ENCODE peak calls at places on chromosomes 5 and 9, in ten cellular contexts. J is transverse colon, Z is heart left ventricle, A is GM12878, F is ovary, G is H1, E is suprapubic skin, X is vagina, W is breast epithelium, K is A549. Y is an unnamed sample.

GRCh38 chr5:1127991-1128785 is 16.3 kb upstream of the SLC12A7 start:
- DNase-seq in F (no peak), J (no peak), X (no peak), E (no peak), A (no peak), K (no peak), G (no peak), W (peak), Z (peak), Y (no peak)

GRCh38 chr5:57692582-57693487 is 210.2 kb upstream of the ACTBL2 start:
- DNase-seq in G (peak), F (peak), K (peak), X (no peak), Z (peak), E (peak), J (peak), W (peak), A (no peak), Y (peak)

GRCh38 chr9:70340572-70340971 is 73.9 kb downstream of the KLF9 start:
- DNase-seq in J (no peak), Z (no peak), G (no peak), E (no peak), F (no peak), W (no peak), X (no peak), A (no peak), K (peak), Y (no peak)

GRCh38 chr5:92889140-92889539 is 691.9 kb downstream of the NR2F1-AS1 start:
- DNase-seq in J (no peak), K (no peak), W (no peak), E (no peak), F (no peak), Z (no peak), X (no peak), A (no peak), G (no peak), Y (no peak)

GRCh38 chr9:104907278-104907951 is 20.5 kb downstream of the ABCA1 start:
- DNase-seq in A (no peak), X (no peak), K (peak), J (no peak), E (no peak), G (no peak), F (peak), Z (peak), W (no peak), Y (peak)

GRCh38 chr9:97958812-97959511 is 21.0 kb upstream of the HEMGN start:
- DNase-seq in X (no peak), A (no peak), Z (no peak), G (no peak), J (no peak), W (no peak), K (no peak), E (no peak), F (no peak), Y (no peak)

GRCh38 chr5:75509956-75510355 is 1.5 kb downstream of the CERT1 start:
- DNase-seq in W (no peak), E (no peak), F (no peak), K (peak), X (no peak), A (no peak), J (no peak), Z (peak), G (no peak), Y (peak)

GRCh38 chr9:95641591-95641990 is 124.8 kb upstream of the PTCH1 start:
- DNase-seq in J (no peak), W (no peak), Z (no peak), E (no peak), X (peak), K (no peak), F (no peak), G (no peak), A (no peak), Y (peak)

GRCh38 chr5:93165559-93165958 is 415.5 kb downstream of the NR2F1-AS1 start:
- DNase-seq in W (no peak), F (no peak), A (no peak), X (no peak), J (no peak), E (no peak), K (no peak), G (no peak), Z (no peak), Y (no peak)

GRCh38 chr9:114662081-114662989 is 4.7 kb upstream of the TEX53 start:
- DNase-seq in Z (peak), E (no peak), X (peak), W (no peak), G (no peak), K (peak), F (no peak), J (peak), A (no peak), Y (peak)

GRCh38 chr9:87501806-87502205 is 4.1 kb downstream of the DAPK1 start:
- DNase-seq in W (no peak), J (no peak), Z (no peak), K (no peak), X (no peak), G (no peak), F (no peak), A (no peak), E (no peak), Y (no peak)

GRCh38 chr9:130535818-130536521 is 43.4 kb upstream of the FUBP3 start:
- DNase-seq in G (no peak), F (peak), Z (no peak), X (no peak), E (no peak), A (no peak), J (no peak), K (no peak), W (no peak), Y (peak)

GRCh38 chr9:82912639-82913038 is 150.3 kb downstream of the RASEF start:
- DNase-seq in E (no peak), Z (no peak), G (no peak), F (no peak), K (no peak), J (no peak), A (no peak), W (no peak), X (no peak), Y (no peak)

GRCh38 chr5:100834519-100834918 is 68.6 kb downstream of the ST8SIA4 start:
- DNase-seq in E (no peak), G (no peak), W (no peak), A (no peak), K (no peak), Z (no peak), J (no peak), F (no peak), X (no peak), Y (no peak)

GRCh38 chr5:124524552-124525232 is 221.7 kb downstream of the ZNF608 start:
- DNase-seq in K (peak), J (peak), G (no peak), F (no peak), E (no peak), X (no peak), W (no peak), A (peak), Z (no peak), Y (no peak)

GRCh38 chr9:113516840-113517577 is 53.5 kb downstream of the RGS3 start:
- DNase-seq in G (no peak), E (no peak), Z (no peak), X (no peak), K (no peak), F (no peak), J (peak), W (no peak), A (peak), Y (no peak)

GRCh38 chr5:149315753-149316152 is 29.5 kb upstream of the GRPEL2 start:
- DNase-seq in J (no peak), K (no peak), F (no peak), Z (no peak), A (no peak), X (no peak), W (no peak), G (no peak), E (no peak), Y (no peak)

GRCh38 chr5:137600721-137601360 is 101.7 kb upstream of the SPOCK1 start:
- DNase-seq in W (no peak), F (no peak), G (no peak), X (no peak), Z (no peak), E (no peak), K (no peak), J (no peak), A (no peak), Y (no peak)

GRCh38 chr9:69197687-69198086 is 23.6 kb downstream of the TJP2 start:
- DNase-seq in Z (no peak), X (no peak), E (no peak), A (no peak), F (no peak), J (no peak), W (no peak), K (no peak), G (no peak), Y (no peak)

GRCh38 chr5:150164640-150165039 is 1.9 kb upstream of the CDX1 start:
- DNase-seq in K (no peak), W (no peak), Z (no peak), A (no peak), E (no peak), F (peak), G (no peak), J (peak), X (no peak), Y (no peak)

GRCh38 chr5:73284196-73284795 is 111.3 kb downstream of the TMEM174 start:
- DNase-seq in K (no peak), X (no peak), J (no peak), F (no peak), A (no peak), G (no peak), E (no peak), W (no peak), Z (no peak), Y (no peak)

GRCh38 chr5:60333103-60333502 is 366.9 kb downstream of the DEPDC1B start:
- DNase-seq in E (no peak), W (no peak), F (no peak), X (no peak), G (no peak), A (no peak), Z (no peak), K (no peak), J (no peak), Y (no peak)

GRCh38 chr5:62312674-62313073 is 6.7 kb downstream of the KIF2A start:
- DNase-seq in A (no peak), K (no peak), J (no peak), G (no peak), E (no peak), Z (no peak), X (no peak), W (no peak), F (no peak), Y (no peak)

GRCh38 chr5:56522972-56523371 is 289.8 kb upstream of the ANKRD55 start:
- DNase-seq in W (no peak), F (peak), X (no peak), K (no peak), E (no peak), A (no peak), Z (peak), G (no peak), J (no peak), Y (peak)

GRCh38 chr5:163585206-163585605 is 79.8 kb downstream of the MAT2B start:
- DNase-seq in W (no peak), G (no peak), X (no peak), F (no peak), Z (no peak), J (no peak), E (no peak), A (no peak), K (no peak), Y (no peak)

GRCh38 chr9:33719581-33720374 is 75.6 kb upstream of the PRSS3 start:
- DNase-seq in A (no peak), K (peak), X (no peak), E (no peak), Z (no peak), G (no peak), W (no peak), F (no peak), J (no peak), Y (peak)

GRCh38 chr5:103211858-103212500 is 46.6 kb upstream of the MACIR start:
- DNase-seq in Z (no peak), A (no peak), F (no peak), X (no peak), G (no peak), K (no peak), E (no peak), J (no peak), W (no peak), Y (no peak)

GRCh38 chr9:6838158-6838557 is 80.4 kb downstream of the KDM4C start:
- DNase-seq in K (no peak), G (no peak), A (no peak), F (no peak), E (no peak), W (no peak), X (no peak), Z (no peak), J (no peak), Y (no peak)

GRCh38 chr9:109469646-109470358 is 28.3 kb downstream of the PTPN3 start:
- DNase-seq in W (peak), E (no peak), K (peak), G (peak), Z (peak), A (peak), F (peak), J (peak), X (no peak), Y (peak)

GRCh38 chr9:111975709-111976108 is 79.1 kb downstream of the UGCG start:
- DNase-seq in F (no peak), Z (no peak), W (no peak), J (peak), E (no peak), G (peak), X (no peak), A (peak), K (peak), Y (peak)

GRCh38 chr5:107388111-107388861 is 282.5 kb downstream of the EFNA5 start:
- DNase-seq in E (no peak), G (no peak), A (peak), K (peak), W (no peak), J (no peak), Z (no peak), F (no peak), X (no peak), Y (no peak)

GRCh38 chr5:155193483-155194107 is 180.0 kb downstream of the KIF4B start:
- DNase-seq in G (no peak), A (no peak), X (no peak), K (no peak), F (no peak), Z (peak), J (no peak), E (no peak), W (no peak), Y (no peak)
- H3K27ac ChIP-seq in G (no peak), A (no peak), X (no peak), K (no peak), F (no peak), Z (peak), J (no peak), E (no peak), W (no peak), Y (no peak)

GRCh38 chr5:139699352-139699751 is 51.2 kb downstream of the CXXC5 start:
- DNase-seq in K (no peak), J (no peak), G (no peak), Z (no peak), W (no peak), E (no peak), A (no peak), F (no peak), X (no peak), Y (peak)

GRCh38 chr5:139696167-139696893 is 48.2 kb downstream of the CXXC5 start:
- DNase-seq in G (no peak), Z (no peak), F (no peak), X (no peak), W (no peak), A (no peak), J (no peak), K (no peak), E (no peak), Y (peak)

GRCh38 chr5:139695183-139695573 is 47.0 kb downstream of the CXXC5 start:
- DNase-seq in Z (no peak), F (no peak), W (no peak), X (no peak), E (no peak), J (no peak), A (no peak), K (no peak), G (no peak), Y (no peak)

GRCh38 chr5:139698461-139699146 is 50.5 kb downstream of the CXXC5 start:
- DNase-seq in F (peak), K (no peak), X (no peak), E (peak), W (peak), J (peak), Z (peak), A (no peak), G (no peak), Y (peak)

GRCh38 chr5:139696894-139697658 is 48.9 kb downstream of the CXXC5 start:
- DNase-seq in G (no peak), F (peak), X (no peak), Z (peak), J (peak), E (no peak), A (no peak), K (peak), W (no peak), Y (peak)
- TF ChIP-seq POLR2A in G (peak), F (no peak), X (peak), Z (no peak), J (no peak), E (no peak), A (no peak), K (no peak), W (no peak), Y (no peak)

GRCh38 chr9:18489861-18490260 is 15.9 kb downstream of the ADAMTSL1 start:
- DNase-seq in K (no peak), W (no peak), G (no peak), E (no peak), X (no peak), A (no peak), J (no peak), F (no peak), Z (no peak), Y (no peak)
- H3K27ac ChIP-seq in K (no peak), W (peak), G (no peak), E (peak), X (peak), A (no peak), J (peak), F (no peak), Z (no peak), Y (no peak)

GRCh38 chr5:55172937-55173695 is at the start of gene CDC20B:
- DNase-seq in J (peak), K (peak), Z (peak), F (peak), W (no peak), A (no peak), X (no peak), G (no peak), E (no peak), Y (peak)
- TF ChIP-seq POLR2A in J (no peak), K (peak), Z (no peak), F (no peak), W (no peak), A (no peak), X (no peak), G (no peak), E (no peak), Y (no peak)

GRCh38 chr5:172800088-172800551 is 29.1 kb upstream of the DUSP1 start:
- DNase-seq in J (peak), K (peak), Z (peak), A (no peak), E (no peak), F (no peak), W (no peak), G (no peak), X (peak), Y (peak)
- H3K27ac ChIP-seq in J (peak), K (peak), Z (peak), A (no peak), E (peak), F (no peak), W (no peak), G (no peak), X (peak), Y (no peak)

DNA sequence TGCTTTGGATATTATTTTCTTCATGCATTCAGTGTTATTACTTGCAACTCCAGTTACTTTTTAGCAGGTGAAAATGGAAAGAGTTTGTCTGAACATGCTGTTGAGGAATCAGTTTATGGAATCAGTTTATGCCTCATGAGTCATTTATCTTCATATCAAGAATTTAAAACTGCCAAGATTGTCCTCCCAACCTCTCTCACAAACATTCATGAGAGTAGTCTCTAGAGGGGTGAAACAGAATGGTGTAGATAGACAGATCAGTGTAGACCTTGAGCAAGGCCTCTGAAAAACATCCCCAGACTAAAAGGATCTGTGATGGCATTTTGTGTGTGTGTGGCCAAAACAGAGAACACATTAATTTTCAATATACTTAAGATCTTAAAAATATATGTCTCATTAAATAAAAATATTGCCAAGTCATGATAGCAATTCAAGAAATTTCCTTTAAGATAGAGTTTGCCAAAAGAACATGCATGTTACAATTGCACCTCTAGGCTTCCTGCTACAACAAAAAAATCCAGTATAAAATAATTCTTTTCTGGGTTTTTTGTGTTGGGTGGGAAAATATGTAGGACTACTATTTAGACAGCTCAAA is 5.0 kb downstream of the ANXA1 start:
- DNase-seq in A (no peak), K (no peak), Z (no peak), X (no peak), E (no peak), W (no peak), G (no peak), J (no peak), F (no peak), Y (no peak)
- TF ChIP-seq POLR2A in A (no peak), K (no peak), Z (no peak), X (no peak), E (no peak), W (no peak), G (no peak), J (no peak), F (no peak), Y (no peak)

GRCh38 chr5:111198281-111198948 is 25.8 kb upstream of the CAMK4 start:
- DNase-seq in Z (no peak), W (no peak), E (no peak), A (no peak), G (no peak), X (no peak), F (no peak), K (no peak), J (no peak), Y (no peak)
- H3K27ac ChIP-seq in Z (no peak), W (no peak), E (no peak), A (no peak), G (no peak), X (no peak), F (no peak), K (no peak), J (no peak), Y (no peak)

GRCh38 chr9:127557998-127558546 is 54.0 kb upstream of the STXBP1 start:
- DNase-seq in W (no peak), X (no peak), F (no peak), E (peak), G (no peak), K (no peak), Z (no peak), J (no peak), A (no peak), Y (no peak)

GRCh38 chr9:127556871-127557270 is 55.2 kb upstream of the STXBP1 start:
- DNase-seq in J (no peak), K (no peak), W (no peak), Z (no peak), E (no peak), A (no peak), G (no peak), X (no peak), F (no peak), Y (no peak)

GRCh38 chr9:127554966-127555829 is 56.9 kb upstream of the STXBP1 start:
- DNase-seq in X (no peak), G (no peak), K (no peak), A (no peak), F (no peak), W (no peak), E (peak), J (no peak), Z (no peak), Y (no peak)

GRCh38 chr9:127557466-127557869 is 54.6 kb upstream of the STXBP1 start:
- DNase-seq in A (no peak), X (no peak), K (no peak), F (no peak), W (no peak), J (no peak), Z (no peak), E (peak), G (no peak), Y (no peak)

DNA sequence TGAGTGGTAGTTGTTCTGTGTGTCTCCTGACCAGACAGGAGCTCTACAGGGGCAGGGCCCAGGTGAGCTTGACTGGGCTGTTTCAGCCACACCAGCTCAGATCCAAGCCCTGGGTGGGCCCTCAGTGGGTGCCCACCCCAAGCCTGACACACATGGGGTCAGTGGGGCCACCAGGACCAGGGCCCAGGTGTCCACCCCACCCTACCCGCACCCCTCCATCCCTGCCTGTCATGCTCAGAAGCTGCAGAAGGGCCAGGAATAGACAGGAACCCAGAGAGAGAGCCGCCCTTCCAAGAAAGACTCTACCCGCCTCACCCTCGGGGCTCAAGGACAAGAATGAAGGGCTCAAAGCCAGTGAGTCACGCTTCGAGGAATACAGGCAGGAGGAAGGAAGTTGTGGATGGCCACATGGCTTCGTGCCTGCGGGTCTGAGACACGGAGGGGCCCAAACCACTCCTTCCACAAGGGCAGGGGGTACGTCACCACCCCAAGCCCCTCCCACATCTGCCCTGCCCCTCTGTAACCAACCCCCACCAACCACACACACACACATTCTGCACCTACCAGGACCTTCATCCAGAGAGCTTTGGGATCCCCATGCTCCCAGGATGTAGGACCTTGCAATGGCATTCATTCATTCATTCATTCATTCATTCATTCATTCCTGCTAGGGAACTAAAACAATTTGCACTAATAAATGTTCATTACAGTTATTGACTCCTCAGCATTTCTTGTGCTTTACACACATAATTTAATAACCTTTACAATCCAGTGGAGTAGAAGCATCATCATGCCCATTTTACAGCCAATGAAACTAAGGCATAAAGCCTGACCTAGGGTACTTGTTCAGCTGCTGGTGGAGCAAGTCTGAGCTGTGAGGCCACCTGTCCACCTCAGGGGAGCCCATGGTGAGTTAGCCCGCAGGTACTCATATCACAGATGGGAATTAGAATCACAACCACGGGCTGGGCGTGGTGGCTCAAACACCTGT is 56.0 kb upstream of the STXBP1 start:
- DNase-seq in J (peak), G (no peak), K (peak), E (peak), W (peak), X (no peak), A (peak), F (peak), Z (peak), Y (peak)
- TF ChIP-seq POLR2A in J (no peak), G (no peak), K (no peak), E (no peak), W (no peak), X (no peak), A (no peak), F (no peak), Z (no peak), Y (no peak)

Y was measured in adrenal gland.